ENCODE peak calls at places on chromosome X, in eight cellular contexts. S, R, K, U, A, O, L and D are unnamed samples.

GRCh38 chrX:109889289-109890006 is 113.5 kb upstream of the TMEM164 start:
- DNase-seq in O (peak), K (no peak), L (no peak), U (no peak), S (no peak), A (peak), R (no peak), D (no peak)

GRCh38 chrX:16612257-16612987 is 37.5 kb upstream of the S100G start:
- DNase-seq in S (no peak), A (no peak), L (no peak), U (no peak), R (no peak), K (no peak), O (no peak), D (no peak)

GRCh38 chrX:53047228-53047627 is 1.4 kb upstream of the GPR173 start:
- DNase-seq in A (no peak), K (no peak), R (peak), O (no peak), L (no peak), S (no peak), U (peak), D (no peak)

GRCh38 chrX:121260568-121261240 is 213.3 kb downstream of the GLUD2 start:
- DNase-seq in K (no peak), R (no peak), O (no peak), U (no peak), A (no peak), S (no peak), L (no peak), D (no peak)

GRCh38 chrX:25968920-25969319 is 169.2 kb upstream of the MAGEB18 start:
- DNase-seq in O (no peak), S (no peak), L (peak), U (peak), A (peak), R (peak), K (peak), D (peak)

GRCh38 chrX:103309860-103310591 is 764 bp downstream of the BEX2 start:
- DNase-seq in U (no peak), O (no peak), L (no peak), S (no peak), K (no peak), A (no peak), R (peak), D (no peak)

GRCh38 chrX:18582910-18583493 is 88.9 kb downstream of the RS1 start:
- DNase-seq in A (no peak), R (peak), O (no peak), S (no peak), K (no peak), L (no peak), U (peak), D (peak)

GRCh38 chrX:145825896-145826295 is 8.3 kb downstream of the SLITRK2 start:
- DNase-seq in L (no peak), K (no peak), A (no peak), R (no peak), S (no peak), U (no peak), O (no peak), D (peak)

GRCh38 chrX:38999967-39000745 is 198.9 kb downstream of the MID1IP1 start:
- DNase-seq in A (no peak), S (no peak), L (no peak), K (no peak), R (peak), U (no peak), O (no peak), D (no peak)

GRCh38 chrX:68693481-68694410 is 46.3 kb downstream of the STARD8 start:
- DNase-seq in U (peak), O (no peak), L (no peak), R (peak), A (no peak), S (no peak), K (peak), D (no peak)

GRCh38 chrX:40076750-40077149 is 21.0 kb downstream of the BCOR start:
- DNase-seq in U (no peak), K (no peak), O (no peak), A (no peak), S (no peak), R (no peak), L (no peak), D (no peak)

GRCh38 chrX:3518870-3519269 is 172.4 kb upstream of the MXRA5 start:
- DNase-seq in L (peak), O (no peak), U (no peak), R (no peak), K (no peak), A (peak), S (peak), D (no peak)

GRCh38 chrX:106037835-106038473 is 573 bp downstream of the SERPINA7 start:
- DNase-seq in L (no peak), O (no peak), R (no peak), S (no peak), A (no peak), K (no peak), U (no peak), D (no peak)

GRCh38 chrX:31178769-31179125 is 106.9 kb upstream of the FTHL17 start:
- DNase-seq in O (no peak), U (no peak), R (no peak), S (no peak), K (no peak), A (no peak), L (no peak), D (no peak)

GRCh38 chrX:129876734-129877395 is 29.1 kb upstream of the UTP14A start:
- DNase-seq in A (peak), U (peak), R (no peak), L (peak), K (no peak), O (no peak), S (peak), D (no peak)

GRCh38 chrX:281166-281999 is at the start of gene PLCXD1:
- DNase-seq in A (peak), L (peak), U (no peak), K (peak), O (no peak), R (peak), S (no peak), D (peak)

GRCh38 chrX:9928083-9928482 is 39.1 kb upstream of the CLDN34 start:
- DNase-seq in O (no peak), R (no peak), K (no peak), L (peak), A (no peak), S (no peak), U (no peak), D (no peak)

GRCh38 chrX:9614016-9614415 is 149.2 kb downstream of the TBL1X start:
- DNase-seq in U (no peak), O (no peak), K (no peak), A (no peak), S (no peak), L (no peak), R (no peak), D (no peak)

GRCh38 chrX:21658746-21659145 is 616 bp upstream of the KLHL34 start:
- DNase-seq in K (no peak), R (no peak), U (no peak), A (no peak), L (no peak), S (no peak), O (no peak), D (no peak)

GRCh38 chrX:119045884-119046283 is 26.9 kb upstream of the CT47C1 start:
- DNase-seq in L (no peak), A (no peak), S (no peak), R (no peak), O (no peak), K (no peak), U (no peak), D (no peak)

GRCh38 chrX:152520653-152521052 is 69.5 kb upstream of the GABRA3 start:
- DNase-seq in L (no peak), R (no peak), S (no peak), O (no peak), K (no peak), U (no peak), A (no peak), D (no peak)

GRCh38 chrX:151030845-151031244 is 47.7 kb downstream of the HMGB3 start:
- DNase-seq in A (no peak), L (no peak), R (no peak), U (no peak), O (no peak), S (no peak), K (no peak), D (no peak)

GRCh38 chrX:9337056-9337455 is 127.8 kb upstream of the TBL1X start:
- DNase-seq in O (no peak), S (no peak), K (no peak), L (no peak), A (no peak), U (peak), R (no peak), D (no peak)

GRCh38 chrX:130086414-130087207 is 23.7 kb downstream of the ELF4 start:
- DNase-seq in S (no peak), A (no peak), U (no peak), R (no peak), L (no peak), K (peak), O (no peak), D (no peak)

GRCh38 chrX:108437789-108438623 is at the start of gene COL4A6:
- DNase-seq in K (peak), S (no peak), R (no peak), A (peak), U (peak), L (peak), O (no peak), D (no peak)

GRCh38 chrX:113868169-113868568 is 715.7 kb upstream of the HTR2C start:
- DNase-seq in R (peak), K (peak), O (no peak), U (no peak), A (no peak), S (no peak), L (no peak), D (no peak)

GRCh38 chrX:23779025-23779424 is 3.9 kb upstream of the SAT1 start:
- DNase-seq in U (peak), A (no peak), O (no peak), R (no peak), L (no peak), S (no peak), K (no peak), D (no peak)

GRCh38 chrX:18981124-18981807 is 2.6 kb downstream of the PHKA2 start:
- DNase-seq in O (no peak), A (peak), K (no peak), L (no peak), R (no peak), S (no peak), U (no peak), D (no peak)

GRCh38 chrX:19659929-19660328 is 144.6 kb upstream of the MAP3K15 start:
- DNase-seq in O (no peak), A (no peak), U (no peak), K (no peak), L (no peak), S (no peak), R (no peak), D (no peak)

GRCh38 chrX:97527725-97528124 is 644.0 kb downstream of the RPA4 start:
- DNase-seq in S (no peak), K (no peak), A (no peak), R (no peak), U (no peak), O (no peak), L (no peak), D (no peak)

GRCh38 chrX:3743821-3744439 is 30.5 kb upstream of the PRKX start:
- DNase-seq in K (no peak), S (no peak), R (no peak), U (no peak), A (no peak), L (no peak), O (no peak), D (no peak)

GRCh38 chrX:111095974-111096870 is at the start of gene PAK3:
- DNase-seq in U (peak), L (no peak), R (peak), A (no peak), K (no peak), O (no peak), S (no peak), D (no peak)
- H3K9ac ChIP-seq in U (no peak), L (no peak), R (no peak), A (no peak), K (no peak), O (no peak), S (no peak), D (no peak)

DNA sequence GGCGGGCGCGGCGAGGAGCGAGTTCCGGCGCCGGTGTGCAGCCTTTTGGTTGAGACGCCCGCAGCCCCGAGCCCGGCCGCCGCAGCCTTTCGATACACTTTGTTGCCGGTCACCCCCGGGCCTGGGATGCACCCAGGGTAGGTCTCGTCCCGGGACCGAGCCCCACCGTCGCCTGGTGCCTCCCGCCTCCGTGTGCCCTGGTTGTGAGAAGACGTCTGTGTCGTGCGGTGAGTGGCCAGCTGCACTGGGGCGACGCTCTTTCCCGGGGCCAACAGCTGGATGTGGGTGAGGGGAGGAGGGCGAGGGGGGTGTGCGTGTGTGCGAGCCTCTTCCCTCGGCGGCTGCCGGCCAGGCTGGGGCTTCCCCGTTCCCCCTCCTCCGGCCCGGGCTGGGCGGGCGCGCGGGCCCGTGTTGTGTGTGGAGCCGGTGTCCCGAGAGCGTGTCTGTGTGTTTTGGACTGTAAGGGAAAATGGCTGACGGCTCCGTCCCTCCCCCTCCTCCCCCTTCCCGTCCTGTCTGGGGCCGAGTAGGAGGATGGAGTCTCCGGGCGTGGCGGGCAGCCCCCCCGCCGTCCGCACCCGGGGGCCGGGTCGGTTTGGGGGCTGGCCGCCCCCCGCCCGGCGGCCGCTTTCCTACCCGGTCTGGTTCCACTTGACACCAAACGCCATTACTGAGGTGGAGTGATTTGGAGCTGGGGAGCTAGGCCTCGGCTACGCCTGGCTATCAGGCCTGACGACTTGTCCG is 810 bp downstream of the USP9X start:
- DNase-seq in R (peak), O (no peak), A (peak), U (peak), K (peak), S (no peak), L (no peak), D (no peak)
- H3K27ac ChIP-seq in R (peak), O (peak), A (peak), U (peak), K (peak), S (peak), L (peak), D (peak)

GRCh38 chrX:148417934-148418333 is 82.5 kb upstream of the AFF2 start:
- DNase-seq in O (no peak), S (no peak), R (no peak), U (no peak), K (no peak), L (no peak), A (no peak), D (no peak)
- TF ChIP-seq POLR2AphosphoS5 in O (no peak), S (no peak), R (no peak), U (no peak), K (no peak), L (no peak), A (no peak), D (no peak)

GRCh38 chrX:72313757-72314156 is 8.0 kb upstream of the CITED1 start:
- DNase-seq in S (no peak), R (no peak), L (no peak), A (no peak), K (no peak), O (no peak), U (no peak), D (no peak)
- H3K9ac ChIP-seq in S (no peak), R (no peak), L (no peak), A (no peak), K (no peak), O (no peak), U (no peak), D (no peak)

DNA sequence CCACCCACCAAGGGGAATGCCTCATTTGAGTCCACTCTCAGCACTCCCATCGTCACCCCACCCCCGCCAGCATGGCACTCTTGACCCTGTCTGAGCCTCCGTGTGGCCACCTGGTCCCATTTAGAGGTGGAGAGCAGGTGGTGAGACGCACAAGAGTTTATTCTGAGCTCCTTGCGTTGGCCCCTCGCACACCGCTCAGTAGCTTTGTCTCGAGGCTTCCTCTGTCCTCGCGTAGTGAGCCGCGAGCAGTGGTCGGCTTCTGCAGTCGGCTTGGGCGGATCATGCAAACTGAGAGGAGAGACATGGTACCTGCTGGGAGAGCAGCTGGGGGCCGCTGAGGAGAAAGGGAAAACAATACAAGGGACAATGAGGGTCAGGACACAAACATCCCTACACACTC is 48.4 kb upstream of the ZNF157 start:
- DNase-seq in O (no peak), K (no peak), U (no peak), S (no peak), R (no peak), A (no peak), L (peak), D (no peak)
- H3K27ac ChIP-seq in O (no peak), K (no peak), U (no peak), S (no peak), R (no peak), A (no peak), L (peak), D (no peak)

DNA sequence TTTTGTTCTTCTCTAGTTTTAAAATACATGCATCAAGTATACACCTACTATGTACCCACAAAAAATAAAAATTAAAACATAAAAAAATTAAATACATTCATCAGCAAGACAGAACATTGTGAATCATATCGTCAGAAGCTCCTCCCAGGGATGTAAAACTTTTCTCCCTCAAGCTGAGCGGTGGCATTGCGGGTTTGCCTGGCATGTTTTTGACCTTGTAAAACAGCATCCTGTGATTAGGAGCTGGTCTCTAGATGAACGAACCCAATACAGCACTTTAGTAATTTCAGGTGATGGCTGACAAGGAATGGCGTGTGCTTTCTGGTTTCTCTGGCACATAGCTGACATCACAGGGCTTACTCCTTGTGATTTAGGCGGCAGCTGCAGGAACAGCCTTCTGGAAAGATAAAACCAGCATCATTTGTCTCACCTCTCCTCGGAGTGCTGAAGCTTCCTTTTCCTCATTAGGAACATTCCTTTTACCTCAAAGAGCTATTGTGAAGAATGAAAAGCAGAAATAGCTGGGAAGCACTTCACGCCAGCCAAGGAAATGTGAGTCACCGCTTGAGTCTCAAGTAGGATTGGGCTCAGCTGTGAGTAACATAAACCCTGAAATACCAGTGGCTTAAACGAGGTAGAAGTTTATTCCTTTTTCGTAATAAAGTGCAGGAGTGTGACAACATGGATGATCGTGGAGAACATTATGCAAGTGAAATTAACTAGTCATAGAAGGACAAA is 44.3 kb downstream of the NYX start:
- DNase-seq in O (no peak), K (no peak), S (peak), U (peak), R (no peak), L (no peak), A (no peak), D (no peak)
- TF ChIP-seq POLR2AphosphoS5 in O (no peak), K (no peak), S (no peak), U (peak), R (no peak), L (no peak), A (no peak), D (no peak)

GRCh38 chrX:12060489-12061260 is 77.6 kb upstream of the FRMPD4 start:
- DNase-seq in O (no peak), K (no peak), L (no peak), A (no peak), S (no peak), U (no peak), R (no peak), D (no peak)

GRCh38 chrX:12065251-12065650 is 73.0 kb upstream of the FRMPD4 start:
- DNase-seq in A (no peak), U (peak), L (peak), R (no peak), S (no peak), O (no peak), K (no peak), D (no peak)
- H3K9ac ChIP-seq in A (no peak), U (no peak), L (no peak), R (no peak), S (no peak), O (no peak), K (no peak), D (no peak)

DNA sequence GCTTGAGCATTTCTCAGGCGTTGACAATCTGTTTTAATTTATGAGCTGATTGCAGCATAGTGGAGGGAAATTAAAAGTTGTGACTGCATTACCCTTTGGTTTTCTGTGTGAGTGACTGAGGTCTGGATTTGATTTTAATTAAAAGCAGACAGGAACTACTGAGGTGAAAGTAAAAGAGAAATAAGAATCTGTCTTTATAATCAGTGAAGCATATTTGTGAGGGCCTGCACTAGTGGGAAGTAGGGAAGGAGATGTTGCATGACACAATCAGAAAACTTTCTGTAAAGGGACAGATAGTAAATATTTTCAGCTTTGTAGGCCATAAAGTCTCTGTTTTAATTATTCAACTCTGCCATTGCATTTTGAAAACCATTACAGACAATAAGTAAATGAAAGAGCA is 43.5 kb upstream of the GEMIN8 start:
- DNase-seq in U (no peak), L (no peak), A (no peak), S (no peak), R (no peak), O (no peak), K (no peak), D (no peak)
- H3K27ac ChIP-seq in U (no peak), L (no peak), A (no peak), S (no peak), R (no peak), O (no peak), K (no peak), D (no peak)